ENCODE peak calls at places on chromosomes 13 and 19, in nine cellular contexts. C is nephron progenitor cell, O is D721Med, J is stomach, L is psoas muscle, R is tibial artery, Q is fibroblast of lung, V is progenitor cell of endocrine pancreas, X is BE2C. K is an unnamed sample.

GRCh38 chr13:42064259-42064658 is 15.8 kb downstream of the DGKH start:
- DNase-seq in O (no peak), X (no peak), V (no peak), C (no peak), L (no peak), Q (peak), J (no peak), R (no peak), K (peak)

GRCh38 chr13:69198706-69199105 is 908.9 kb upstream of the ATXN8OS start:
- DNase-seq in O (no peak), V (no peak), L (no peak), J (no peak), C (no peak), Q (no peak), X (peak), R (no peak), K (no peak)

GRCh38 chr19:53333071-53333465 is 481 bp upstream of the ZNF845 start:
- DNase-seq in O (no peak), V (peak), Q (peak), X (peak), R (peak), L (peak), C (peak), J (peak), K (peak)

GRCh38 chr19:55172741-55173140 is 6.3 kb upstream of the DNAAF3 start:
- DNase-seq in O (no peak), J (no peak), C (no peak), X (no peak), R (no peak), L (no peak), Q (peak), V (no peak), K (peak)

GRCh38 chr13:52827839-52828238 is 20.6 kb downstream of the PCDH8 start:
- DNase-seq in V (no peak), L (no peak), J (no peak), C (no peak), R (no peak), O (no peak), Q (no peak), X (no peak), K (no peak)

GRCh38 chr19:9877775-9878510 is 42.8 kb downstream of the PIN1 start:
- DNase-seq in O (no peak), V (no peak), C (no peak), X (no peak), L (no peak), R (no peak), J (no peak), Q (peak), K (peak)

GRCh38 chr19:48152552-48152951 is 17.6 kb downstream of the LIG1 start:
- DNase-seq in V (peak), Q (peak), R (peak), J (peak), O (peak), C (peak), L (peak), X (peak), K (peak)

GRCh38 chr13:28822801-28823200 is 2.7 kb downstream of the MTUS2 start:
- DNase-seq in J (no peak), C (no peak), L (no peak), V (no peak), X (no peak), Q (no peak), R (no peak), O (no peak), K (no peak)

GRCh38 chr19:34193876-34194275 is 21.6 kb downstream of the LSM14A start:
- DNase-seq in Q (peak), X (no peak), J (no peak), O (no peak), V (no peak), R (no peak), C (no peak), L (no peak), K (no peak)

GRCh38 chr13:38872693-38873092 is 117.9 kb downstream of the STOML3 start:
- DNase-seq in R (no peak), V (peak), J (no peak), O (peak), Q (peak), L (peak), X (peak), C (peak), K (no peak)

GRCh38 chr19:57888494-57889231 is at the start of gene ZNF814:
- DNase-seq in X (peak), O (peak), J (peak), V (peak), R (peak), L (peak), C (peak), Q (peak), K (peak)

GRCh38 chr13:45119469-45119989 is 781 bp upstream of the GTF2F2 start:
- DNase-seq in C (no peak), O (no peak), V (no peak), J (no peak), Q (peak), R (no peak), L (no peak), X (no peak), K (peak)

DNA sequence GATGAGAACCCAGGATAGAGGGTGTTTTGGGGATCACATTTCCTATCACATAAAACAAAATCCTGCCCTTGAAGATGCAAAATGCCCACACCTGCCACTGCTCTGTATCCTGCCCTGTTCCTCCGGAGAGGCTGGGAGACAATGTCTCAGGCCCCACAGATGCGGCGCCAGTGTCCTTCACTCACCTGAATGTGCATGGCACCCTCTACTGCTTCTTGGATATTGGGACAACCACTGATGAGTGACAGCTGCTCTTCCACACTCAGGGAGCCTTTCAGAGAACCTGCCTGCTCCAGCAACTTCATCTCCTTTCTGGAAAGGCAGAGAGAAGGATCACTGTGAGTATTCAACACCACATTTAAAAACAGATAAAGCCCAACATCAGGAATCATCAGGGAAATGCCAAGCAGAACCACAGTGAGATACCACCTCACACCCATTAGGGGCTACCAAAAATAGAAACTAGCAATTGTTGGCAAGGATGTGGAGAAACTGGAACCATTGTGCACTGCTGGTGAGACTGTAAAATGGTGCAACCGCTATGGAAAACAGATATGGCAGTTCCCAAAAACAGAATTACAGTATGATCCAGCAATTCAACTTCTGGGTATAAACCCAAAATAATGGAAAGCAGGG is 36.4 kb downstream of the CRYL1 start:
- DNase-seq in O (no peak), C (no peak), R (peak), V (no peak), X (no peak), L (no peak), Q (no peak), J (peak), K (no peak)
- TF ChIP-seq CTCF in O (no peak), C (no peak), R (peak), V (no peak), X (peak), L (peak), Q (peak), J (no peak), K (no peak)

GRCh38 chr13:85508683-85509329 is 290.4 kb downstream of the SLITRK6 start:
- DNase-seq in Q (peak), C (no peak), V (no peak), J (no peak), R (peak), O (no peak), X (peak), L (no peak), K (peak)
- TF ChIP-seq CTCF in Q (no peak), C (no peak), V (no peak), J (no peak), R (no peak), O (no peak), X (peak), L (no peak), K (no peak)

GRCh38 chr13:32669030-32669646 is 82.9 kb downstream of the PDS5B start:
- DNase-seq in O (no peak), Q (peak), L (no peak), V (no peak), R (no peak), X (peak), J (no peak), C (no peak), K (peak)
- TF ChIP-seq CTCF in O (peak), Q (peak), L (peak), V (peak), R (peak), X (peak), J (no peak), C (peak), K (peak)

GRCh38 chr13:34941835-34942731 is at the start of gene NBEA:
- DNase-seq in R (peak), Q (peak), L (peak), X (peak), O (peak), J (peak), C (peak), V (peak), K (peak)
- TF ChIP-seq CTCF in R (peak), Q (peak), L (peak), X (peak), O (no peak), J (no peak), C (no peak), V (peak), K (no peak)

DNA sequence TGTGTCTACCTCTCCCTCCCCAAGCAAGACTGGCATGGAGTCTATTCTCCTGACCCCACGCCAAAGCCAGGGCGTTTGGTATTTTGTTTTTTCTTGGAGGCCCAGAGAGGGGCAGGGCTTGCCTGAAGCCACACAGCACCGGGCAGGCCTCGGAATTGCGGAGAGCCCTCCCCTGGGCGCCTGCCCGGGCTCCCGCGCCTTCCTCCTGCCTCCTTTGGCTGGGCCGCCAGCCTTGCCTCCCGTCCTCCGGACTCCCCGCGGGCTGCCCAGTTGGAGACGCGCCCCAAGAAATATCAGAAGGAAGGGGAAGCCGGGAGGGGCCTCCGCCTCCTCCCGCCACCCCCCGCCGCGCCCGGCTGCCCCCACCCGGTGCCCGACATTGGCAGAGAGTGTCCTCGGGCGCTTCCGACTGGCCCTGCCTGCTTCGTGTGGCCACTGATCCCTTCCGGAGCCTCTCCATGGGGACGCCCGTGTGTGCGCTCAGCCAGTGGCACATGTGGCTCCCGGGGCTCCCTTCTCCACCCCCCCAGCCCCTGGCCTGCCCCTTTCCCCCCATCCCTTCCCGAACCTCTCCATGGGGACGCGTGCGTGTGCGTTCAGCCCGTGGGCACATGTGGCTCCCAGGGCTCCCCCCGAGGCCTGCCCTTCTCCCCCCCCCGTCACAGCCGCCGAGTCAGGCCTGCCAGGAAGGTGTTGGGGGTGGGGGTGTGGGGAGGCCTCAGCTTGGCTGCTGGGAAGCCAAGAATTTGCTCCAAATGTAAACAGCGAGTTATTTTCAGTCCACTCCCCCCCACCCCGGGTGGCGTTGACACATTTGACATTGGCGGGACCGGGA is 37.3 kb downstream of the NFIC start:
- DNase-seq in C (no peak), V (no peak), L (peak), O (no peak), J (peak), X (no peak), Q (peak), R (peak), K (peak)
- TF ChIP-seq CTCF in C (no peak), V (no peak), L (no peak), O (no peak), J (no peak), X (no peak), Q (no peak), R (no peak), K (no peak)

GRCh38 chr19:16325161-16325527 is 518 bp downstream of the KLF2 start:
- DNase-seq in C (peak), V (peak), L (no peak), R (no peak), X (peak), J (no peak), Q (no peak), O (no peak), K (no peak)
- TF ChIP-seq CTCF in C (no peak), V (peak), L (peak), R (no peak), X (no peak), J (no peak), Q (no peak), O (peak), K (peak)

GRCh38 chr13:111034811-111035210 is 80.3 kb upstream of the ARHGEF7 start:
- DNase-seq in L (no peak), O (no peak), X (no peak), J (no peak), C (no peak), Q (peak), R (no peak), V (no peak), K (peak)

GRCh38 chr13:111038887-111039286 is 76.2 kb upstream of the ARHGEF7 start:
- DNase-seq in V (no peak), J (no peak), X (no peak), L (no peak), O (no peak), Q (no peak), R (no peak), C (no peak), K (no peak)

GRCh38 chr13:111035861-111036260 is 79.2 kb upstream of the ARHGEF7 start:
- DNase-seq in X (no peak), R (no peak), V (no peak), C (no peak), O (no peak), J (no peak), L (no peak), Q (no peak), K (no peak)

GRCh38 chr13:111037838-111038397 is 77.2 kb upstream of the ARHGEF7 start:
- DNase-seq in O (no peak), X (no peak), R (no peak), L (no peak), V (no peak), J (no peak), Q (no peak), C (no peak), K (no peak)

DNA sequence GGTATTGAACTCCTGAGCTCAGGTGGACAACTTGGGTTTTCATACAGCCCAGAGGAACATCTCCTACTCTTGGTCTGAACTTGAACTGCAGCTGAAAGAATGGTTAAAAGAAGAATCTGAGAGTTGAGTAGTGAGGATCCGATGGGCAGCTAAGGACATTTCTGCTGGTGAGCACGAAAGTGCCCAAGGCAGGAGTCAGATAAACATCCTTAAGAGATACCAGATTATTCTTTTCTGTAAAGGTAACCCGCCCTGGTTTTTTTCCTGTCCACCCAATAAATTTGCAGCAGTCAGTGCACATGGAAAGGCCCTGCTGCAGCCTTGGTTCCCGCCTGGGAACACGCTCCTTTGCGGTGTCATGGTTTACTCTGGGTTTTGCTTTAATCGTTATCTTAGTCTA is 78.4 kb upstream of the ARHGEF7 start:
- DNase-seq in O (no peak), X (no peak), Q (no peak), V (no peak), R (no peak), L (no peak), C (no peak), J (no peak), K (no peak)
- TF ChIP-seq CTCF in O (no peak), X (no peak), Q (no peak), V (no peak), R (no peak), L (no peak), C (no peak), J (no peak), K (no peak)

GRCh38 chr19:4657835-4658234 is 12.3 kb downstream of the MYDGF start:
- DNase-seq in J (no peak), O (no peak), X (no peak), Q (no peak), C (no peak), R (no peak), V (no peak), L (no peak), K (no peak)
- TF ChIP-seq CTCF in J (no peak), O (no peak), X (no peak), Q (no peak), C (no peak), R (no peak), V (no peak), L (no peak), K (no peak)

DNA sequence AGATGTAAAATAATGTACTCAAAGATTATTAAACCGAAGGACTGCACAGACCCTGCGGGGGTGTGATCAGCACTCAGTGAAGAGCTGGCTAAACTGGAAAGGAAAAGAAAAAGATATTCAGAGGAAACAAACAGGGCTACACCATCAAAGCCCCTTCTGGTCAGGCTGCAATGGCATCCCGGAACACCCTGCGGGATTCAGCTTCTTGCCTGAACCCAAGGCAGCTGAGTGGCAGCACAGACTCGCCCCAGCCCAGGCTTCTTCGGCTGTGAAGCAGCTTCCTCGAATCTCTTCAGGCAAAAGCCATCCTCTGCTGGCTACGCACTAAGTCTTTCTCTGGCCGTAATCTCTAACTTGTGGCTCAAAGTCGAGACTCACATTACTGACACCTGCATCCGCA is 220.9 kb downstream of the TEX29 start:
- DNase-seq in C (no peak), J (no peak), V (no peak), X (no peak), L (no peak), Q (no peak), O (no peak), R (no peak), K (no peak)
- TF ChIP-seq CTCF in C (no peak), J (no peak), V (no peak), X (no peak), L (no peak), Q (no peak), O (no peak), R (no peak), K (no peak)

GRCh38 chr13:64158910-64159309 is 2743.3 kb upstream of the PCDH20 start:
- DNase-seq in C (no peak), X (peak), L (no peak), R (no peak), Q (peak), O (no peak), J (no peak), V (no peak), K (peak)

DNA sequence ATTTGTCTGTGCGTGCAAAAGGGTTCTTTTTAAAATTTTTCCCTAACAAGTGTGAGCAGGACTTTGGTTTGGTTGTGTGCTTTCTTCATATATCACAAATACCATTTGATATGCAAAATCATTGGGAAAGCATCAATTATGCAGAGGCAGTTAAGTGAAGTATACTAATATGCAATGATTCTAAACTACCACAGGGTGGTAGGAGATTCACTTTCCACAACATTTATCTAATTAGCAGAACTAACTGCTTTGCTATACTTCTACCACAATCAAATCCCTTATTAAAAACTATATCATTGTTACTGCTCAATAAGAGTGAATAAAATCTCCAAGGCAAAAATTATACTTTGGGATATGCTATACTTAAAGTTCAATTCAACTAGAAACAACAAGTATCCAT is 2738.9 kb upstream of the PCDH20 start:
- DNase-seq in R (no peak), X (no peak), C (no peak), Q (peak), J (no peak), O (no peak), L (no peak), V (no peak), K (peak)
- TF ChIP-seq CTCF in R (no peak), X (peak), C (no peak), Q (peak), J (no peak), O (peak), L (no peak), V (no peak), K (no peak)

K was measured in foreskin fibroblast.